ENCODE peak calls at places on chromosome 21, in six cellular contexts. One of them, this sample, is unnamed.

GRCh38 chr21:31248598-31248997 is 95.5 kb downstream of the TIAM1 start:
- DNase-seq in mammary epithelial cell: peak; percentile 63
- DNase-seq in heart right ventricle: no peak
- DNase-seq in tibial artery: no peak
- DNase-seq in stomach: no peak
- DNase-seq in tibial nerve: no peak
- DNase-seq in this sample: no peak

GRCh38 chr21:42545317-42545716 is 31.7 kb downstream of the SLC37A1 start:
- DNase-seq in tibial nerve: no peak
- DNase-seq in mammary epithelial cell: no peak
- DNase-seq in heart right ventricle: no peak
- DNase-seq in tibial artery: no peak
- DNase-seq in stomach: no peak
- DNase-seq in this sample: no peak

GRCh38 chr21:38716942-38717341 is 88.8 kb upstream of the ETS2 start:
- DNase-seq in tibial nerve: no peak
- DNase-seq in stomach: no peak
- DNase-seq in mammary epithelial cell: peak; percentile 17
- DNase-seq in tibial artery: no peak
- DNase-seq in heart right ventricle: no peak
- DNase-seq in this sample: no peak

GRCh38 chr21:42373181-42373907 is 7.0 kb upstream of the TFF1 start:
- DNase-seq in mammary epithelial cell: no peak
- DNase-seq in heart right ventricle: no peak
- DNase-seq in stomach: no peak
- DNase-seq in tibial artery: no peak
- DNase-seq in tibial nerve: no peak
- DNase-seq in this sample: no peak

GRCh38 chr21:29209696-29210095 is 79.3 kb downstream of the MAP3K7CL start:
- DNase-seq in stomach: no peak
- DNase-seq in tibial nerve: no peak
- DNase-seq in tibial artery: no peak
- DNase-seq in heart right ventricle: no peak
- DNase-seq in mammary epithelial cell: no peak
- DNase-seq in this sample: no peak

GRCh38 chr21:31862078-31862477 is 10.7 kb upstream of the HUNK start:
- DNase-seq in tibial artery: no peak
- DNase-seq in mammary epithelial cell: no peak
- DNase-seq in heart right ventricle: no peak
- DNase-seq in tibial nerve: no peak
- DNase-seq in stomach: no peak
- DNase-seq in this sample: no peak

GRCh38 chr21:36735724-36736310 is 36.9 kb downstream of the SIM2 start:
- DNase-seq in mammary epithelial cell: no peak
- DNase-seq in stomach: peak; percentile 24
- DNase-seq in tibial nerve: no peak
- DNase-seq in heart right ventricle: no peak
- DNase-seq in tibial artery: no peak
- DNase-seq in this sample: no peak

GRCh38 chr21:42302794-42303193 is 12.4 kb downstream of the TFF3 start:
- DNase-seq in stomach: no peak
- DNase-seq in heart right ventricle: no peak
- DNase-seq in tibial nerve: no peak
- DNase-seq in mammary epithelial cell: no peak
- DNase-seq in tibial artery: no peak
- DNase-seq in this sample: no peak

GRCh38 chr21:14480601-14481000 is 65.5 kb downstream of the SAMSN1 start:
- DNase-seq in stomach: no peak
- DNase-seq in tibial artery: no peak
- DNase-seq in mammary epithelial cell: peak; percentile 21
- DNase-seq in heart right ventricle: no peak
- DNase-seq in tibial nerve: peak; percentile 34
- DNase-seq in this sample: no peak

GRCh38 chr21:36508948-36509347 is 29.0 kb upstream of the CLDN14 start:
- DNase-seq in heart right ventricle: no peak
- DNase-seq in stomach: no peak
- DNase-seq in tibial artery: no peak
- DNase-seq in mammary epithelial cell: no peak
- DNase-seq in tibial nerve: no peak
- DNase-seq in this sample: no peak

GRCh38 chr21:29232601-29233541 is 65.9 kb upstream of the BACH1 start:
- DNase-seq in tibial nerve: no peak
- DNase-seq in stomach: no peak
- DNase-seq in heart right ventricle: no peak
- DNase-seq in mammary epithelial cell: peak; percentile 41
- DNase-seq in tibial artery: no peak
- DNase-seq in this sample: no peak

GRCh38 chr21:15309721-15310120 is 244.9 kb upstream of the NRIP1 start:
- DNase-seq in mammary epithelial cell: no peak
- DNase-seq in tibial nerve: peak; percentile 73
- DNase-seq in stomach: no peak
- DNase-seq in heart right ventricle: peak; percentile 61
- DNase-seq in tibial artery: peak; percentile 45
- DNase-seq in this sample: no peak

GRCh38 chr21:15283789-15284188 is 219.0 kb upstream of the NRIP1 start:
- DNase-seq in tibial nerve: no peak
- DNase-seq in tibial artery: no peak
- DNase-seq in stomach: no peak
- DNase-seq in heart right ventricle: no peak
- DNase-seq in mammary epithelial cell: no peak
- DNase-seq in this sample: no peak

GRCh38 chr21:29025328-29025713 is 853 bp downstream of the USP16 start:
- DNase-seq in stomach: no peak
- DNase-seq in heart right ventricle: no peak
- DNase-seq in tibial nerve: no peak
- DNase-seq in mammary epithelial cell: peak; percentile 35
- DNase-seq in tibial artery: no peak
- DNase-seq in this sample: no peak

GRCh38 chr21:32834825-32835224 is 63.3 kb upstream of the PAXBP1 start:
- DNase-seq in tibial artery: no peak
- DNase-seq in stomach: no peak
- DNase-seq in heart right ventricle: no peak
- DNase-seq in mammary epithelial cell: no peak
- DNase-seq in tibial nerve: no peak
- DNase-seq in this sample: no peak

GRCh38 chr21:38388684-38389676 is 109.3 kb downstream of the ERG start:
- DNase-seq in heart right ventricle: no peak
- DNase-seq in tibial artery: no peak
- DNase-seq in stomach: no peak
- DNase-seq in mammary epithelial cell: no peak
- DNase-seq in tibial nerve: no peak
- DNase-seq in this sample: no peak

GRCh38 chr21:29499734-29500343 is 201.1 kb downstream of the BACH1 start:
- DNase-seq in stomach: no peak
- DNase-seq in tibial nerve: no peak
- DNase-seq in tibial artery: no peak
- DNase-seq in heart right ventricle: no peak
- DNase-seq in mammary epithelial cell: peak; percentile 51
- DNase-seq in this sample: no peak

GRCh38 chr21:39079617-39080016 is 103.6 kb downstream of the PSMG1 start:
- DNase-seq in mammary epithelial cell: no peak
- DNase-seq in tibial artery: peak; percentile 78
- DNase-seq in heart right ventricle: peak; percentile 64
- DNase-seq in stomach: peak; percentile 60
- DNase-seq in tibial nerve: peak; percentile 58
- DNase-seq in this sample: no peak

GRCh38 chr21:15682182-15682895 is 47.4 kb upstream of the USP25 start:
- DNase-seq in mammary epithelial cell: peak; percentile 49
- DNase-seq in tibial artery: no peak
- DNase-seq in tibial nerve: no peak
- DNase-seq in heart right ventricle: no peak
- DNase-seq in stomach: no peak
- DNase-seq in this sample: no peak

GRCh38 chr21:32122082-32122481 is 156.8 kb downstream of the MIS18A start:
- DNase-seq in heart right ventricle: no peak
- DNase-seq in stomach: no peak
- DNase-seq in tibial nerve: no peak
- DNase-seq in tibial artery: no peak
- DNase-seq in mammary epithelial cell: no peak
- DNase-seq in this sample: no peak

GRCh38 chr21:40340357-40340756 is 473.1 kb downstream of the PCP4 start:
- DNase-seq in tibial nerve: no peak
- DNase-seq in mammary epithelial cell: no peak
- DNase-seq in heart right ventricle: no peak
- DNase-seq in stomach: no peak
- DNase-seq in tibial artery: no peak
- DNase-seq in this sample: no peak

GRCh38 chr21:39340687-39341086 is 8.2 kb downstream of the HMGN1 start:
- DNase-seq in tibial artery: no peak
- DNase-seq in heart right ventricle: no peak
- DNase-seq in stomach: no peak
- DNase-seq in tibial nerve: no peak
- DNase-seq in mammary epithelial cell: no peak
- DNase-seq in this sample: no peak

GRCh38 chr21:37006521-37007291 is at the start of gene RIPPLY3:
- DNase-seq in stomach: no peak
- DNase-seq in tibial nerve: no peak
- DNase-seq in mammary epithelial cell: peak; percentile 38
- DNase-seq in tibial artery: no peak
- DNase-seq in heart right ventricle: no peak
- DNase-seq in this sample: no peak

GRCh38 chr21:28991861-28992525 is 684 bp downstream of the LTN1 start:
- DNase-seq in mammary epithelial cell: peak; percentile 46
- DNase-seq in heart right ventricle: no peak
- DNase-seq in stomach: no peak
- DNase-seq in tibial nerve: no peak
- DNase-seq in tibial artery: no peak
- DNase-seq in this sample: no peak

GRCh38 chr21:31656199-31657095 is 3.0 kb upstream of the SOD1 start:
- DNase-seq in mammary epithelial cell: peak; percentile 41
- DNase-seq in stomach: no peak
- DNase-seq in heart right ventricle: no peak
- DNase-seq in tibial nerve: no peak
- DNase-seq in tibial artery: no peak
- DNase-seq in this sample: no peak

GRCh38 chr21:15255359-15256157 is 190.8 kb upstream of the NRIP1 start:
- DNase-seq in tibial artery: no peak
- DNase-seq in mammary epithelial cell: no peak
- DNase-seq in stomach: no peak
- DNase-seq in tibial nerve: no peak
- DNase-seq in heart right ventricle: peak; percentile 12
- DNase-seq in this sample: no peak

GRCh38 chr21:36478207-36478701 is 1.7 kb downstream of the CLDN14 start:
- DNase-seq in tibial artery: no peak
- DNase-seq in heart right ventricle: no peak
- DNase-seq in stomach: no peak
- DNase-seq in tibial nerve: no peak
- DNase-seq in mammary epithelial cell: peak; percentile 83
- DNase-seq in this sample: no peak

GRCh38 chr21:31988492-31989285 is 115.9 kb downstream of the HUNK start:
- DNase-seq in stomach: no peak
- DNase-seq in heart right ventricle: no peak
- DNase-seq in mammary epithelial cell: no peak
- DNase-seq in tibial nerve: no peak
- DNase-seq in tibial artery: peak; percentile 25
- DNase-seq in this sample: no peak

GRCh38 chr21:37658994-37659458 is 257.2 kb downstream of the KCNJ6 start:
- DNase-seq in tibial nerve: peak; percentile 49
- DNase-seq in stomach: no peak
- DNase-seq in mammary epithelial cell: peak; percentile 87
- DNase-seq in tibial artery: peak; percentile 29
- DNase-seq in heart right ventricle: no peak
- DNase-seq in this sample: no peak

DNA sequence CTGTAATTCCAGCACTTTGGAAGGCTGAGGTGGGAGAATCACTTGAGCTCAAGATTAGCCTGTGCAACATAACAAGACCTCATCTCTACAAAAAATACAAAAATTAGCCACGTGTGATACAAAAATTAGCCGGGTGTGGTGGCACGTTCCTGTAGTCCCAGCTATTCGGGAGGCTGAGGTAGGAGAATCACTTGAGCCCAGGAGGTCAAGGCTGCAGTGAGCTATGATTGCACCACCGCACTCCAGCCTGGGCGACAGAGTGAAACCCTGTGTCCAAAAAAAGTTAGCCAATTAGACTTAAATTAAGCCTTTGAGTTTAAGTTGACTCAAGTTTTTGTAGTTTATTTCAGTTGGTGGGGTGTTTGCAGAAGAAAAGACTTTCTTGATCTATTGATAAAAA is 11.8 kb downstream of the CXADR start:
- DNase-seq in tibial nerve: no peak
- DNase-seq in stomach: no peak
- DNase-seq in tibial artery: no peak
- DNase-seq in heart right ventricle: no peak
- DNase-seq in mammary epithelial cell: no peak
- DNase-seq in this sample: no peak
- H3K4me1 ChIP-seq in tibial nerve: no peaks in the 10 kb centered on the region
- H3K4me1 ChIP-seq in stomach: peaks cover 8% of the 10 kb centered on the region
- H3K4me1 ChIP-seq in tibial artery: no peaks in the 10 kb centered on the region
- H3K4me1 ChIP-seq in heart right ventricle: no peaks in the 10 kb centered on the region
- H3K4me1 ChIP-seq in mammary epithelial cell: peaks cover 3% of the 10 kb centered on the region
- H3K4me1 ChIP-seq in this sample: peaks cover 17% of the 10 kb centered on the region

GRCh38 chr21:46377789-46378188 is 53.8 kb downstream of the PCNT start:
- DNase-seq in tibial artery: no peak
- DNase-seq in heart right ventricle: no peak
- DNase-seq in stomach: no peak
- DNase-seq in tibial nerve: no peak
- DNase-seq in mammary epithelial cell: peak; percentile 45
- DNase-seq in this sample: no peak

GRCh38 chr21:46376856-46377453 is 53.0 kb downstream of the PCNT start:
- DNase-seq in stomach: no peak
- DNase-seq in mammary epithelial cell: no peak
- DNase-seq in tibial artery: no peak
- DNase-seq in heart right ventricle: no peak
- DNase-seq in tibial nerve: no peak
- DNase-seq in this sample: no peak

GRCh38 chr21:46374761-46375389 is 50.9 kb downstream of the PCNT start:
- DNase-seq in mammary epithelial cell: no peak
- DNase-seq in tibial nerve: no peak
- DNase-seq in tibial artery: no peak
- DNase-seq in stomach: no peak
- DNase-seq in heart right ventricle: peak; percentile 22
- DNase-seq in this sample: no peak

GRCh38 chr21:46375560-46376230 is 51.7 kb downstream of the PCNT start:
- DNase-seq in tibial nerve: no peak
- DNase-seq in mammary epithelial cell: no peak
- DNase-seq in heart right ventricle: no peak
- DNase-seq in tibial artery: no peak
- DNase-seq in stomach: no peak
- DNase-seq in this sample: no peak

GRCh38 chr21:46376231-46376628 is 52.3 kb downstream of the PCNT start:
- DNase-seq in mammary epithelial cell: no peak
- DNase-seq in stomach: no peak
- DNase-seq in tibial artery: no peak
- DNase-seq in heart right ventricle: no peak
- DNase-seq in tibial nerve: no peak
- DNase-seq in this sample: no peak
- H3K4me3 ChIP-seq in mammary epithelial cell: no peak overlapping the region
- H3K4me3 ChIP-seq in stomach: no peak overlapping the region
- H3K4me3 ChIP-seq in tibial artery: no peak overlapping the region
- H3K4me3 ChIP-seq in heart right ventricle: no peak overlapping the region
- H3K4me3 ChIP-seq in tibial nerve: no peak overlapping the region
- H3K4me3 ChIP-seq in this sample: no peak overlapping the region

GRCh38 chr21:44837537-44837936 is 19.7 kb upstream of the SUMO3 start:
- DNase-seq in tibial nerve: no peak
- DNase-seq in tibial artery: no peak
- DNase-seq in mammary epithelial cell: no peak
- DNase-seq in stomach: no peak
- DNase-seq in heart right ventricle: no peak
- DNase-seq in this sample: no peak
- H3K27ac ChIP-seq in tibial nerve: no peak overlapping the region
- H3K27ac ChIP-seq in tibial artery: no peak overlapping the region
- H3K27ac ChIP-seq in mammary epithelial cell: no peak overlapping the region
- H3K27ac ChIP-seq in stomach: no peak overlapping the region
- H3K27ac ChIP-seq in heart right ventricle: no peak overlapping the region
- H3K27ac ChIP-seq in this sample: no peak overlapping the region

GRCh38 chr21:34592120-34592561 is 22.8 kb downstream of the RCAN1 start:
- DNase-seq in tibial artery: no peak
- DNase-seq in mammary epithelial cell: no peak
- DNase-seq in heart right ventricle: peak; percentile 80
- DNase-seq in stomach: peak; percentile 74
- DNase-seq in tibial nerve: no peak
- DNase-seq in this sample: no peak
- H3K4me1 ChIP-seq in tibial artery: peaks cover 7% of the 10 kb centered on the region
- H3K4me1 ChIP-seq in mammary epithelial cell: no peaks in the 10 kb centered on the region
- H3K4me1 ChIP-seq in heart right ventricle: peaks cover 29% of the 10 kb centered on the region
- H3K4me1 ChIP-seq in stomach: peaks cover 44% of the 10 kb centered on the region
- H3K4me1 ChIP-seq in tibial nerve: peaks cover 24% of the 10 kb centered on the region
- H3K4me1 ChIP-seq in this sample: no peaks in the 10 kb centered on the region